ENCODE peak calls at places on chromosomes 6 and 20, in six cellular contexts. T is mesenchymal stem cell, I is IMR-90, V is trophoblast cell, P is neuronal stem cell, R is H9. Q is an unnamed sample.

GRCh38 chr6:168413018-168413720 is 27.8 kb upstream of the SMOC2 start:
- DNase-seq in I (no peak), R (no peak), P (no peak), V (peak), T (no peak), Q (peak)

GRCh38 chr20:43537921-43538854 is 20.6 kb upstream of the SGK2 start:
- DNase-seq in R (peak), P (peak), T (peak), V (peak), I (peak), Q (peak)

GRCh38 chr6:134517145-134517658 is 199.3 kb upstream of the SGK1 start:
- DNase-seq in T (peak), R (peak), I (peak), V (peak), P (no peak), Q (no peak)

GRCh38 chr6:144725731-144726522 is 440.8 kb downstream of the UTRN start:
- DNase-seq in I (no peak), P (no peak), V (no peak), T (no peak), R (no peak), Q (no peak)

GRCh38 chr6:23145801-23146200 is 576.4 kb downstream of the HDGFL1 start:
- DNase-seq in I (peak), P (peak), V (no peak), T (no peak), R (no peak), Q (no peak)

GRCh38 chr6:165659945-165660862 is 2.8 kb downstream of the PDE10A start:
- DNase-seq in R (no peak), P (no peak), I (peak), V (peak), T (peak), Q (peak)

GRCh38 chr6:17968876-17969275 is 18.6 kb downstream of the KIF13A start:
- DNase-seq in I (no peak), P (no peak), R (no peak), V (no peak), T (no peak), Q (no peak)

GRCh38 chr6:82371799-82372508 is 8.3 kb downstream of the TPBG start:
- DNase-seq in V (no peak), T (no peak), I (peak), R (no peak), P (no peak), Q (no peak)

GRCh38 chr6:154689654-154690053 is 43.6 kb upstream of the SCAF8 start:
- DNase-seq in P (no peak), T (no peak), I (no peak), R (no peak), V (no peak), Q (no peak)

GRCh38 chr20:32544260-32544722 is 40.8 kb downstream of the NOL4L start:
- DNase-seq in R (no peak), T (no peak), I (no peak), P (no peak), V (no peak), Q (no peak)

GRCh38 chr6:169046483-169047192 is 207.0 kb downstream of the THBS2 start:
- DNase-seq in I (peak), R (no peak), P (no peak), V (no peak), T (no peak), Q (no peak)

GRCh38 chr6:130425532-130425931 is 59.7 kb downstream of the TMEM200A start:
- DNase-seq in R (no peak), T (peak), V (no peak), P (no peak), I (peak), Q (no peak)

GRCh38 chr20:41329435-41330342 is 10.9 kb upstream of the LPIN3 start:
- DNase-seq in R (no peak), I (peak), V (peak), T (peak), P (no peak), Q (no peak)

GRCh38 chr20:51553897-51554504 is 11.5 kb upstream of the NFATC2 start:
- DNase-seq in V (no peak), R (no peak), T (peak), P (no peak), I (peak), Q (no peak)

GRCh38 chr6:159522877-159523547 is 170.0 kb downstream of the SOD2 start:
- DNase-seq in P (no peak), V (no peak), T (no peak), I (no peak), R (no peak), Q (no peak)

DNA sequence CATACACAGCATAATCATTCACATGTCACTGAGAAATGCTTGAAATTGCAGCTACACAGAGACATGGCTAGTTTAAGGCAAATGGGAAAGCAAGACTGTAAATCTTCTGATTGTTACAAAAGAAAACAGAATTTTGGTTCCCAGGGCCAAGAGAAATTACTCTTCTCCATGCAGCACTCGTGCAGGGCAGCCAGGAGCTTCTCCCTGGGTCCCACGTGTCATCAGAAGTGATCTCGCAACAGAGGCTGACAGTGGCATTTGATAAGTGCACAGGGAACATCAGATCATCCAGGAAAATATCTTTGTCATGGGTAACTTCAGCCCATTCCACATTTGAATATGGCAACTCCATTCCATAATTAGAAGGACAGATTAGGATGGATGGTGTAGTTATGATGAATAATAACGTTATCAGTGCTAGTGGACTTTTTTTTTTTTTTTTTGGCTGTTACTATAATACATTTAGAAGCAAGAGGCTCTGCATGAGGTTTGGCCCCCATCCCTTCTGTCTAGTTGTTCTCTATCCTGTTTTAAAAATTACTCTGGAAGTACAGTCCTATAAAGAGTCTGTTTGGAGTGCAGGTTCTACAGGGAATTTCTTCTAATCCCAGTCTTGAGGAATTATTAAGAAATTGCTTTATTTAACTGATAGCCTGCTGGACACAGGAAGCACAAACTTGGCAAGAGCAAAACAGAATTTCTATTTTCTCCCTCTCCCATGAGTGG is 571.1 kb upstream of the NOX3 start:
- DNase-seq in I (no peak), V (no peak), T (no peak), P (no peak), R (no peak), Q (no peak)
- H4K91ac ChIP-seq in I (no peak), V (no peak), T (no peak), P (no peak), R (no peak), Q (no peak)

DNA sequence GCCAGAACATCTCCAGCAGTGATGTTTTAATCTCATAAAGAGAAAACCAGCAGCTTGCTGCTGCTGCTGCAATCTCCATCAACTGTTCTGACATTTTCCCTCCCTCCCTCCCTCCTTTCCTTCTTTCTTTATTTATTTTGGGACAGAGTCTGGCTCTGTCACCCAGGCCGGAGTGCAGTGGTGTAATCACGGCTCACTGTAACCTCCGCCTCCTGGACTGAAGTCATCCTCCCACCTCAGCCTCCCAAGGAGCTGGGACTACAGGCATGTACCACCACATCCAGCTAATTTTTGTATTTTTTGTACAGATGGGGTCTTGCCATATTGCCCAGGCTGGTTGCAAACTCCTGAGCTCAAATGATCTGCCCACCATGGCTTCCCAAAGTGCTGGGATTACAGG is 5.7 kb downstream of the ELOVL5 start:
- DNase-seq in I (no peak), V (no peak), T (no peak), R (no peak), P (no peak), Q (no peak)
- H4K91ac ChIP-seq in I (no peak), V (no peak), T (no peak), R (no peak), P (no peak), Q (no peak)

GRCh38 chr20:58213716-58214115 is 14.7 kb downstream of the ANKRD60 start:
- DNase-seq in T (no peak), R (no peak), V (no peak), P (no peak), I (no peak), Q (no peak)

GRCh38 chr20:58214310-58214709 is 14.1 kb downstream of the ANKRD60 start:
- DNase-seq in I (no peak), R (no peak), P (no peak), V (no peak), T (no peak), Q (no peak)

GRCh38 chr20:58210398-58210747 is 18.1 kb downstream of the ANKRD60 start:
- DNase-seq in V (no peak), R (no peak), I (no peak), P (no peak), T (no peak), Q (no peak)

GRCh38 chr20:58213112-58213511 is 15.3 kb downstream of the ANKRD60 start:
- DNase-seq in V (no peak), T (no peak), P (no peak), R (no peak), I (no peak), Q (no peak)

GRCh38 chr20:58212636-58213035 is 15.8 kb downstream of the ANKRD60 start:
- DNase-seq in V (no peak), P (no peak), I (no peak), R (no peak), T (no peak), Q (no peak)
- H4K91ac ChIP-seq in V (no peak), P (no peak), I (no peak), R (no peak), T (no peak), Q (no peak)

GRCh38 chr20:45140836-45141235 is 16.6 kb upstream of the WFDC12 start:
- DNase-seq in I (no peak), P (no peak), R (no peak), V (no peak), T (no peak), Q (no peak)
- H4K91ac ChIP-seq in I (no peak), P (no peak), R (no peak), V (no peak), T (no peak), Q (no peak)

GRCh38 chr20:63481503-63481902 is 9.0 kb upstream of the KCNQ2 start:
- DNase-seq in V (no peak), R (no peak), P (no peak), I (no peak), T (no peak), Q (no peak)

GRCh38 chr20:63475209-63475608 is 2.8 kb upstream of the KCNQ2 start:
- DNase-seq in I (peak), V (peak), T (peak), P (no peak), R (peak), Q (no peak)

GRCh38 chr20:63477061-63477616 is 4.7 kb upstream of the KCNQ2 start:
- DNase-seq in R (no peak), V (no peak), I (no peak), T (no peak), P (no peak), Q (no peak)

GRCh38 chr20:63478346-63479302 is 6.2 kb upstream of the KCNQ2 start:
- DNase-seq in I (no peak), P (no peak), R (no peak), T (no peak), V (no peak), Q (no peak)

DNA sequence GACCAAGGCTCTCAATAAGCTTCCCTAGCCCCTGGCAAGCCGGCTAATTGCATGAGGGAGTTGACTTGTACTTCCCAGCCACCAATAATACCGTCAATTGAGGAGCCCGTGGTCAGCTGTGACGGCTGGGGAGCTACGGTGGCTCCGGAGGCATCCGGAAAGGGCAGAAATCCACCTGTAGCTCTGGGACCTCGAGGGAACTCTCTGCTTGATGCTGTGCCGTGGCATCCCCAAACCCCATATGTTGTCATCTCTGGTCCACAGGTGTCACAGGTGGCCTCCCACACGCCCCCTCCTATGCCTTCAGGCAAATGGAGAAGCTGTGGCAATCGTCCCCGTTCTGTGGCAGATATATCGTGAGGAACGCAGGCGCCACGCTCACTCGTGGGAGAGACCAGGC is 5.5 kb upstream of the KCNQ2 start:
- DNase-seq in V (no peak), T (no peak), R (no peak), I (no peak), P (no peak), Q (no peak)
- H4K91ac ChIP-seq in V (no peak), T (peak), R (no peak), I (no peak), P (no peak), Q (no peak)

GRCh38 chr6:121965739-121966138 is 433.7 kb upstream of the HSF2 start:
- DNase-seq in R (no peak), T (no peak), I (no peak), V (no peak), P (no peak), Q (no peak)
- H4K91ac ChIP-seq in R (no peak), T (no peak), I (no peak), V (no peak), P (no peak), Q (no peak)

DNA sequence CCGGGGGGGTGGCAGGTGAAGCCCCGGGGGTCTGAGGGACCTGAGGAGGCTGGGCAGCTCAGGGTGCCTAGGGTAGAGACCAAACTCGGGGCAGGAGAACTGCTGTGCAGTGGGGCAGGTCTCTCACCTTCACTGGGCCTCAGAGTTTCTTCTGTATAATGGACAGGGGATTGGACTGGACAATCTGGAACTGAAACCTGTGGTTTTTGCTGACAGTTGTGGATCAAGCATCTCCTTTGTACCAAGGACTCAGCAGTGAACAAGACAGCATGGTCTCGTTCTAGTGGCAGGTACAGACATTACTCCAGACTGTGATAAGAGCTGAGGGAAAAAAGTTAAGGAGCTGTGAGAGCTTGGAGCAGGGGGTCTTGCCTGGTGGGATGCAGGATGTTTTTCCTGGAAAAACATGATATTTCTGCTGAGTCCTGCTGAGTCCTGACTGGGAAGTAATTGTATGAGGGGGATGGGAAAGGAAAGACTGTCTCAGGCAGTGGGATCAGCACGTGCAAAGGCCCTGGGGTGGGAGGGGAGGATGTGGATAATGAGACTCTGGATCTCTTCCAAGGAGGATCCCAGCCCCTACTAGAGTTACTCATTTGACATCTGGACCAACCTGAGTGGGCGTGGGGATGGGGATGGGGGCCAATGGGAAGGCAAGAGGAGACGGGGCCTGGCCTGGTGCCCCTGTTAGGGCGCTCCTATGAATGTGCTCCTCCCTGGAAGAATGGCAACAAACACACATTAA is 72.9 kb downstream of the CD40 start:
- DNase-seq in T (no peak), V (no peak), R (no peak), I (no peak), P (no peak), Q (no peak)
- H4K91ac ChIP-seq in T (no peak), V (no peak), R (no peak), I (no peak), P (no peak), Q (no peak)

GRCh38 chr6:107656381-107656780 is 166.5 kb downstream of the SOBP start:
- DNase-seq in P (no peak), R (no peak), I (peak), V (no peak), T (peak), Q (no peak)
- H4K91ac ChIP-seq in P (no peak), R (no peak), I (no peak), V (no peak), T (no peak), Q (no peak)

DNA sequence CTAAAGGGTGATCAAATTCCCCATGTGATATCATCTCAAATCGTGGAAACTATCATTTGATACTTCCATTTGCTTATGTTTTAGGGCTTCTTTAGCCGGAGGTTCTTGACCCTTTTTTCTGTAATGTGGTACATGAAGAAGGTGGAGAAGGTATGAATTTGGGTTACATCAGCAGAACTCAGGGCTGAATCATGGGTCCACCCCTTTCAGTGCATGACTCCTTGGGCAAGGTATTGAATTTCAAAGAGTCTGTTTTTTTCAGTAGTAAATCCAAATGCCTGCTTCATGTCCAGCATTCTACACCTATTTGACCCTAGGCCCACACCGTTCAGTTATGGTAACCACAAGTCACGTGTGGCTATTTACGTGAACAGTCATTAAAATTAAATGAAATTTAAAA is 30.6 kb upstream of the QKI start:
- DNase-seq in R (no peak), I (peak), P (no peak), V (peak), T (no peak), Q (no peak)
- H4K91ac ChIP-seq in R (no peak), I (no peak), P (no peak), V (no peak), T (no peak), Q (no peak)

DNA sequence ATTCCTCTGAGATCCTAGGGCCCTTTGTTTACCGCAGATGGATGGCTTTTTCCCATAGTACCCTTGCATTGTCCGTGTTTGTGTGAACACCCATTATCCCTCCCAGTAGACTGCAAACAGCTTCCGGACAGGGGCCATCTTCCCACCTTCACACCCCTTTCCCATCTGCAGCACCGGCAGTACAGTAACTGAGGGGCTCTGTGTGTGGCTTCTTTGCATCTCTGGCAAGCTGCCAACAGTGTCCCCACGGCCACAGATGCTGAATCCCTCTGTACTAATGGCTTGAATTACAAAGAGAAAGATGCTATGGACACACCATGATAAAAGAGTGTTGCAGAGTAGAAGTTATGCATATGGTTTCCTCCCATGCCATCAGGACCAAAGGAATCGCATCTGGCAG is 101.1 kb upstream of the CDYL start:
- DNase-seq in R (no peak), V (no peak), I (no peak), T (no peak), P (no peak), Q (peak)
- H4K91ac ChIP-seq in R (no peak), V (no peak), I (no peak), T (no peak), P (no peak), Q (no peak)